ENCODE peak calls at places on chromosome 22, in five cellular contexts. T is activated CD4-positive, alpha-beta T cell treated with anti-CD3 and anti-CD28 coated beads, Interleukin-2, amount 50 U/mL, for 24 hours; I is left cardiac atrium; W is activated gamma-delta T cell; Y is H4. G is an unnamed sample.

GRCh38 chr22:36328635-36329216 is 59.0 kb downstream of the MYH9 start:
- DNase-seq in T (no peak), I (peak; percentile 79), W (no peak), Y (peak; percentile 79), G (no peak)

GRCh38 chr22:45912910-45913309 is 64.1 kb downstream of the WNT7B start:
- DNase-seq in T (no peak), I (no peak), W (no peak), Y (no peak), G (no peak)

GRCh38 chr22:40834628-40835027 is 15.5 kb upstream of the SLC25A17 start:
- DNase-seq in T (no peak), I (no peak), W (no peak), Y (no peak), G (no peak)

GRCh38 chr22:35987487-35987886 is 41.1 kb downstream of the RBFOX2 start:
- DNase-seq in T (no peak), I (no peak), W (no peak), Y (no peak), G (no peak)

GRCh38 chr22:42772647-42773046 is 52.0 kb upstream of the A4GALT start:
- DNase-seq in T (no peak), I (no peak), W (no peak), Y (no peak), G (no peak)

GRCh38 chr22:21450320-21450831 is 16.8 kb upstream of the TMEM191C start:
- DNase-seq in T (no peak), I (peak; percentile 10), W (no peak), Y (no peak), G (no peak)

GRCh38 chr22:47213571-47214230 is 451.3 kb downstream of the TBC1D22A start:
- DNase-seq in T (peak; percentile 12), I (no peak), W (no peak), Y (no peak), G (no peak)

GRCh38 chr22:46547883-46548244 is 10.4 kb upstream of the CELSR1 start:
- DNase-seq in T (no peak), I (peak; percentile 82), W (no peak), Y (peak; percentile 53), G (no peak)

GRCh38 chr22:33864723-33865130 is 55.5 kb downstream of the LARGE1 start:
- DNase-seq in T (no peak), I (peak; percentile 40), W (no peak), Y (no peak), G (no peak)

GRCh38 chr22:24473278-24473677 is 21.9 kb upstream of the UPB1 start:
- DNase-seq in T (no peak), I (no peak), W (no peak), Y (no peak), G (no peak)

GRCh38 chr22:19718255-19719054 is 4.2 kb downstream of the SEPTIN5 start:
- DNase-seq in T (no peak), I (peak; percentile 39), W (no peak), Y (no peak), G (no peak)

GRCh38 chr22:19376971-19377370 is 54.6 kb downstream of the HIRA start:
- DNase-seq in T (no peak), I (no peak), W (no peak), Y (no peak), G (no peak)

GRCh38 chr22:37259540-37260029 is 15.5 kb upstream of the RAC2 start:
- DNase-seq in T (no peak), I (no peak), W (no peak), Y (no peak), G (no peak)

GRCh38 chr22:39932918-39933649 is 27.1 kb upstream of the TMA7B start:
- DNase-seq in T (no peak), I (no peak), W (no peak), Y (peak; percentile 38), G (peak; percentile 42)

GRCh38 chr22:32701021-32701420 is 100.5 kb upstream of the TIMP3 start:
- DNase-seq in T (no peak), I (no peak), W (no peak), Y (no peak), G (no peak)

GRCh38 chr22:50044485-50045143 is 13.5 kb downstream of the TTLL8 start:
- DNase-seq in T (no peak), I (no peak), W (no peak), Y (no peak), G (no peak)

GRCh38 chr22:48474881-48475280 is 1352.8 kb downstream of the BRD1 start:
- DNase-seq in T (no peak), I (no peak), W (no peak), Y (no peak), G (no peak)

GRCh38 chr22:34414467-34415440 is 494.5 kb upstream of the LARGE1 start:
- DNase-seq in T (no peak), I (no peak), W (no peak), Y (peak; percentile 62), G (no peak)

GRCh38 chr22:49368976-49369725 is 458.5 kb downstream of the BRD1 start:
- DNase-seq in T (no peak), I (no peak), W (no peak), Y (peak; percentile 77), G (no peak)

GRCh38 chr22:20446383-20446970 is 8.9 kb upstream of the SCARF2 start:
- DNase-seq in T (no peak), I (no peak), W (no peak), Y (no peak), G (no peak)

GRCh38 chr22:49826603-49827306 is 918 bp downstream of the BRD1 start:
- DNase-seq in T (no peak), I (peak; percentile 73), W (no peak), Y (no peak), G (no peak)

GRCh38 chr22:26589845-26590524 is at the start of gene TPST2:
- DNase-seq in T (peak; percentile 65), I (peak; percentile 84), W (peak; percentile 72), Y (peak; percentile 16), G (peak; percentile 42)

GRCh38 chr22:37849089-37849751 is at the start of gene EIF3L:
- DNase-seq in T (peak; percentile 84), I (peak; percentile 92), W (peak; percentile 74), Y (peak; percentile 83), G (peak; percentile 76)

GRCh38 chr22:44338906-44339305 is 26.2 kb upstream of the SHISAL1 start:
- DNase-seq in T (no peak), I (no peak), W (no peak), Y (no peak), G (no peak)

G was measured in activated naive CD8-positive, alpha-beta T cell treated with anti-CD3 and anti-CD28 coated beads, Interleukin-2, amount 50 U/mL, for 16 hours.